ENCODE peak calls at places on chromosomes 3 and 15, in four cellular contexts. D, X, E and J are unnamed samples.

GRCh38 chr15:36544518-36545383 is 34.7 kb upstream of the CDIN1 start:
- DNase-seq in D (no peak), X (peak; percentile 19), E (no peak), J (no peak)

GRCh38 chr15:50049871-50050270 is 69.2 kb downstream of the ATP8B4 start:
- DNase-seq in D (no peak), X (no peak), E (no peak), J (no peak)

GRCh38 chr3:76997733-76998132 is 42.2 kb upstream of the ROBO2 start:
- DNase-seq in D (no peak), X (no peak), E (no peak), J (peak; percentile 16)

GRCh38 chr3:130395916-130396315 is 50.4 kb downstream of the COL6A5 start:
- DNase-seq in D (no peak), X (no peak), E (no peak), J (no peak)

GRCh38 chr3:108767258-108767657 is 10.0 kb upstream of the RETNLB start:
- DNase-seq in D (no peak), X (no peak), E (no peak), J (no peak)

GRCh38 chr3:72520690-72521308 is 327.4 kb downstream of the SHQ1 start:
- DNase-seq in D (no peak), X (no peak), E (no peak), J (peak; percentile 15)

GRCh38 chr3:129565902-129566301 is 22.9 kb downstream of the H1-8 start:
- DNase-seq in D (no peak), X (no peak), E (no peak), J (no peak)

GRCh38 chr15:52277575-52277974 is 18.0 kb downstream of the MYO5C start:
- DNase-seq in D (no peak), X (no peak), E (no peak), J (no peak)

GRCh38 chr3:38560284-38560683 is 64.1 kb downstream of the EXOG start:
- DNase-seq in D (no peak), X (no peak), E (no peak), J (no peak)

GRCh38 chr3:105352976-105353375 is 13.7 kb upstream of the ALCAM start:
- DNase-seq in D (no peak), X (no peak), E (no peak), J (no peak)

GRCh38 chr3:41690766-41691563 is 270.9 kb downstream of the ULK4 start:
- DNase-seq in D (no peak), X (no peak), E (no peak), J (no peak)

GRCh38 chr15:81176291-81176893 is 20.3 kb upstream of the IL16 start:
- DNase-seq in D (peak; percentile 72), X (no peak), E (no peak), J (no peak)

GRCh38 chr3:141938011-141938350 is 61.5 kb downstream of the ATP1B3 start:
- DNase-seq in D (no peak), X (no peak), E (no peak), J (no peak)

GRCh38 chr3:69458798-69459197 is 72.9 kb upstream of the FRMD4B start:
- DNase-seq in D (no peak), X (no peak), E (no peak), J (no peak)

GRCh38 chr15:77025941-77026411 is 31.1 kb downstream of the PSTPIP1 start:
- DNase-seq in D (no peak), X (no peak), E (no peak), J (no peak)

GRCh38 chr15:94263341-94264273 is 32.2 kb downstream of the MCTP2 start:
- DNase-seq in D (no peak), X (no peak), E (no peak), J (no peak)

GRCh38 chr3:58585994-58586393 is 8.8 kb upstream of the FAM107A start:
- DNase-seq in D (no peak), X (no peak), E (no peak), J (peak; percentile 54)

GRCh38 chr3:112048911-112049310 is 14.4 kb downstream of the TMPRSS7 start:
- DNase-seq in D (no peak), X (peak; percentile 19), E (no peak), J (no peak)

GRCh38 chr3:5071061-5071460 is 51.0 kb upstream of the ARL8B start:
- DNase-seq in D (no peak), X (no peak), E (no peak), J (peak; percentile 47)

GRCh38 chr15:66567897-66568296 is 2.1 kb upstream of the LCTL start:
- DNase-seq in D (no peak), X (no peak), E (no peak), J (no peak)

GRCh38 chr15:58330468-58330793 is 101.4 kb upstream of the LIPC start:
- DNase-seq in D (no peak), X (no peak), E (no peak), J (no peak)

GRCh38 chr15:58332676-58333400 is 99.0 kb upstream of the LIPC start:
- DNase-seq in D (no peak), X (no peak), E (no peak), J (no peak)

GRCh38 chr15:58330836-58331561 is 100.8 kb upstream of the LIPC start:
- DNase-seq in D (no peak), X (no peak), E (no peak), J (no peak)

GRCh38 chr15:58331903-58332675 is 99.7 kb upstream of the LIPC start:
- DNase-seq in D (peak; percentile 92), X (peak; percentile 98), E (peak; percentile 46), J (peak; percentile 98)

DNA sequence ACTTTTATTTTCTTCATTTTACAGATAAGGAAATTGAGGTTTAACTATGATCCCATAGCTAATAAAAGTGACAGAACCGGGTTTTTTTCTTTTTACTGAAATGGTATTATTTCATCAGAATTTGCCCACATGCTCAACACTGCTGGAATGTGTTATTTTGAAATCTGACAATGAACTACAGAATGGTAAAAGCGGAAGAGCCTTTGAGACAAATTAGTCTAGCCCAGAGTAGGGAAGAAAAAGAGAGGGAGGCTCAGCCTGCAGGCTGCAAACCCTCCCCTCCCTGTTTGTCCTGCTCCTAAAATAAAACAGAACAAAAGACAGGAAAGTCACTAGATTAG is 100.3 kb upstream of the LIPC start:
- DNase-seq in D (no peak), X (no peak), E (no peak), J (no peak)
- H3K4me3 ChIP-seq in D (no peak overlapping the region), X (no peak overlapping the region), E (no peak overlapping the region), J (no peak overlapping the region)

DNA sequence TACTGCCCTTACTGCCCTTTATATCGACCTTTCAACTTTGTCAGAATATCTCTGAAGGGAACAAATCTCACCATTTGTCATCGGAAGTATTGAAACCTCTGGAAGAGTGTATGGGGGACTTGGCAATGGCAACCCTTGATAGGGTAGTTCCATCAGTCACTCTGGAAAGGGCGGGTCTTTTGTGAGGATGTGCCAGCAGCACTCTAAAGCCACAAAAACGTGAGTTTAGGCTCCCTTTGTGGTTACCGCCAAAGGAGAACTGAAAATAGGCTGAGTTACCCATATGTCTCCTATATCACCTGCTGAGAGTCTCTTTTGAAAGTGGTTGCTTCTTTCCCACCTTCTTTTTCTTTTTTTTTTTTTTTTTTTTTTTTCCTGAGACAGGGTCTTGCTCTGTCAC is 296.8 kb upstream of the CHRM5 start:
- DNase-seq in D (no peak), X (no peak), E (no peak), J (no peak)
- H3K27me3 ChIP-seq in D (no peaks in the 10 kb centered on the region), X (no peaks in the 10 kb centered on the region), E (no peaks in the 10 kb centered on the region), J (no peaks in the 10 kb centered on the region)

GRCh38 chr3:56802411-56802745 is 629 bp upstream of the ARHGEF3 start:
- DNase-seq in D (no peak), X (no peak), E (no peak), J (no peak)

GRCh38 chr3:56801597-56802410 is at the start of gene ARHGEF3:
- DNase-seq in D (peak; percentile 89), X (peak; percentile 82), E (peak; percentile 90), J (peak; percentile 66)

GRCh38 chr3:56801151-56801596 is 575 bp downstream of the ARHGEF3 start:
- DNase-seq in D (peak; percentile 39), X (no peak), E (peak; percentile 49), J (no peak)

GRCh38 chr3:56799251-56799882 is 2.4 kb downstream of the ARHGEF3 start:
- DNase-seq in D (no peak), X (peak; percentile 59), E (peak; percentile 79), J (no peak)

GRCh38 chr3:56800373-56801150 is 1.2 kb downstream of the ARHGEF3 start:
- DNase-seq in D (no peak), X (no peak), E (peak; percentile 70), J (no peak)
- H3K4me3 ChIP-seq in D (peak overlapping the region; percentile 55), X (peak overlapping the region; percentile 43), E (peak overlapping the region; percentile 86), J (no peak overlapping the region)

DNA sequence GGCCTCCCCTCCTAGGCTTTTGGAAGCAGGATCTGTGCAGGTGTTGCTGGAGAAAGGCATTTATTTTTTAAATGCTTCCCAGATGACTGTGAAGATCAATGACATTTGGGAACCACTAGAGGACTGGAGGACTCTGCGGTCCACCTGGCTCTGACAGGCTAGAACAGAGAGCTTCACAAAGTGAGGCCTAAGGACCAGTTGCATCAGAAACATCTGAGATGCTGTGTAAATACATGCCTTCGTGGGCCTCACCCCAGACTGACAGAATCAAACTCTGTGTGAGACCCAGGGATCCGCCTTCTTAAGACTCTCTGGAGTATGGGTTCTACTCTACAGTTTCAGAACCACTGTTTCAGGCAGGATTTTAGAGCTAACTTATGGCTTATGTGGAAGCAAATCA is 105.0 kb upstream of the ICE2 start:
- DNase-seq in D (no peak), X (no peak), E (no peak), J (no peak)
- H3K27me3 ChIP-seq in D (no peaks in the 10 kb centered on the region), X (peaks cover under 1% of the 10 kb centered on the region), E (no peaks in the 10 kb centered on the region), J (no peaks in the 10 kb centered on the region)

GRCh38 chr3:40170395-40170794 is 139.1 kb upstream of the EIF1B start:
- DNase-seq in D (no peak), X (no peak), E (no peak), J (no peak)

GRCh38 chr3:40172560-40172959 is 136.9 kb upstream of the EIF1B start:
- DNase-seq in D (no peak), X (no peak), E (no peak), J (no peak)

GRCh38 chr3:40167958-40168357 is 141.5 kb upstream of the EIF1B start:
- DNase-seq in D (no peak), X (no peak), E (no peak), J (no peak)

GRCh38 chr3:40166997-40167396 is 142.5 kb upstream of the EIF1B start:
- DNase-seq in D (no peak), X (no peak), E (no peak), J (no peak)

DNA sequence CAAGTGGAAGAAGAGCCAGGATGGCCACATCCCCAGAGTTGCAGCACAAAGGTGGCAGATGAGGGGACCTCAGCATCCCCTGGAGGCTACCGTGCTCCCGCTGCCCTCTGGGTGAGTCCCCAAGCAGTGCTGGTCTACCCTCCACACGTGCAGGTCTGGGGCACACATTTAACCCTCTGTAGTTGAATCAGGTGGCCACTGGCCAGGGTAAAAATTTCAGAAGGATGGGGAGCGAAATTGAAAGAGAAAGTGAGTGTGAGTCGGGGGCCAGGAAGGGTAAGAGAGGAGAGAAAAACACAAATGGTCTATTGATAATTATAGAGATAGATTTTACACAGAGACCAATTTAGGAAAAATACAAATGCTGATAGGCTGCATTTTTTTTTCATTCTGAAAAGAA is 139.5 kb upstream of the EIF1B start:
- DNase-seq in D (no peak), X (no peak), E (no peak), J (no peak)
- H3K4me3 ChIP-seq in D (no peak overlapping the region), X (no peak overlapping the region), E (no peak overlapping the region), J (no peak overlapping the region)

DNA sequence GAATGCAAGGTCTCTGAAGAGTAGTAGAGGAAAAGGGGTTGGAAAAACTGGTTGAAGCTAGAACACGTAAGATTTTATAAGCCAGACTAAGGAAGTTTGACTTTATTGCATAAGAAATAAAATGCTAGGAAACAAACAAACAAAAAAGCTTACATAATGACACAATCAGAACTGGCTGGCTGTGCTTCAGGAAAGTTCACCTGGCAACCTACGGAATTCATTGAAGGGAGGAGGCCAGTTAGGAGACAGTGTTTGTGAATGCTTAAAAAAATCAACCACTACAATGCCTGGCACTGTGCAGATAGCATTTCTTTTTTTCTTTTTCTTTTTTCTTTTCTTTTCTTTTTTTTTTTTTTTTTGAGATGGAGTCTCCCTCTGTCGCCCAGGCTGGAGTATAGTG is 1.9 kb upstream of the ICE2 start:
- DNase-seq in D (no peak), X (no peak), E (no peak), J (no peak)
- H3K27me3 ChIP-seq in D (no peaks in the 10 kb centered on the region), X (no peaks in the 10 kb centered on the region), E (no peaks in the 10 kb centered on the region), J (no peaks in the 10 kb centered on the region)